ENCODE peak calls at places on chromosomes 3 and 15, in seven cellular contexts. Z, V, Q, D, A, O and C are unnamed samples.

GRCh38 chr3:184145120-184145524 is 10.0 kb downstream of the EIF2B5 start:
- DNase-seq in Z (peak; percentile 59), V (no peak), Q (peak; percentile 24), D (peak; percentile 78), A (no peak), O (no peak), C (no peak)

GRCh38 chr15:71708052-71708432 is 102.3 kb upstream of the NR2E3 start:
- DNase-seq in Z (no peak), V (no peak), Q (no peak), D (no peak), A (no peak), O (no peak), C (no peak)

GRCh38 chr3:101676765-101677435 is at the start of gene ZBTB11:
- DNase-seq in Z (peak; percentile 99), V (peak; percentile 100), Q (peak; percentile 100), D (peak; percentile 100), A (peak; percentile 99), O (no peak), C (peak; percentile 99)

GRCh38 chr3:126859415-126860246 is 123.3 kb upstream of the PLXNA1 start:
- DNase-seq in Z (no peak), V (no peak), Q (no peak), D (no peak), A (no peak), O (no peak), C (no peak)

GRCh38 chr3:41522620-41523019 is 323.3 kb downstream of the CTNNB1 start:
- DNase-seq in Z (peak; percentile 54), V (no peak), Q (no peak), D (no peak), A (no peak), O (no peak), C (no peak)

GRCh38 chr3:45987368-45988099 is 8.1 kb downstream of the FYCO1 start:
- DNase-seq in Z (no peak), V (no peak), Q (no peak), D (peak; percentile 47), A (no peak), O (no peak), C (no peak)

GRCh38 chr15:76239786-76240185 is 71.5 kb downstream of the ETFA start:
- DNase-seq in Z (no peak), V (no peak), Q (no peak), D (no peak), A (no peak), O (no peak), C (no peak)

GRCh38 chr3:57091471-57091870 is 31.0 kb downstream of the SPATA12 start:
- DNase-seq in Z (no peak), V (no peak), Q (peak; percentile 22), D (peak; percentile 64), A (no peak), O (no peak), C (no peak)

GRCh38 chr3:125460233-125460632 is 59.8 kb downstream of the SNX4 start:
- DNase-seq in Z (no peak), V (no peak), Q (no peak), D (no peak), A (no peak), O (no peak), C (no peak)

GRCh38 chr3:162111861-162112260 is 615.3 kb downstream of the OTOL1 start:
- DNase-seq in Z (no peak), V (no peak), Q (no peak), D (no peak), A (no peak), O (no peak), C (no peak)

GRCh38 chr3:107990926-107991325 is 99.9 kb downstream of the CD47 start:
- DNase-seq in Z (no peak), V (no peak), Q (no peak), D (no peak), A (no peak), O (no peak), C (no peak)

GRCh38 chr3:99659965-99660364 is 21.6 kb downstream of the COL8A1 start:
- DNase-seq in Z (no peak), V (no peak), Q (peak; percentile 90), D (peak; percentile 96), A (no peak), O (no peak), C (no peak)

GRCh38 chr15:42072141-42072685 is 22.1 kb downstream of the PLA2G4D start:
- DNase-seq in Z (no peak), V (no peak), Q (no peak), D (no peak), A (no peak), O (no peak), C (no peak)

GRCh38 chr15:77753238-77753873 is 120.6 kb upstream of the LINGO1 start:
- DNase-seq in Z (no peak), V (no peak), Q (peak; percentile 4), D (peak; percentile 32), A (peak; percentile 54), O (no peak), C (no peak)

GRCh38 chr15:36841154-36841553 is 259.2 kb downstream of the MEIS2 start:
- DNase-seq in Z (no peak), V (no peak), Q (no peak), D (no peak), A (no peak), O (no peak), C (no peak)

GRCh38 chr15:36845270-36845669 is 255.1 kb downstream of the MEIS2 start:
- DNase-seq in Z (no peak), V (no peak), Q (no peak), D (no peak), A (no peak), O (no peak), C (no peak)

GRCh38 chr15:36843822-36844221 is 256.5 kb downstream of the MEIS2 start:
- DNase-seq in Z (no peak), V (no peak), Q (no peak), D (no peak), A (no peak), O (no peak), C (no peak)

DNA sequence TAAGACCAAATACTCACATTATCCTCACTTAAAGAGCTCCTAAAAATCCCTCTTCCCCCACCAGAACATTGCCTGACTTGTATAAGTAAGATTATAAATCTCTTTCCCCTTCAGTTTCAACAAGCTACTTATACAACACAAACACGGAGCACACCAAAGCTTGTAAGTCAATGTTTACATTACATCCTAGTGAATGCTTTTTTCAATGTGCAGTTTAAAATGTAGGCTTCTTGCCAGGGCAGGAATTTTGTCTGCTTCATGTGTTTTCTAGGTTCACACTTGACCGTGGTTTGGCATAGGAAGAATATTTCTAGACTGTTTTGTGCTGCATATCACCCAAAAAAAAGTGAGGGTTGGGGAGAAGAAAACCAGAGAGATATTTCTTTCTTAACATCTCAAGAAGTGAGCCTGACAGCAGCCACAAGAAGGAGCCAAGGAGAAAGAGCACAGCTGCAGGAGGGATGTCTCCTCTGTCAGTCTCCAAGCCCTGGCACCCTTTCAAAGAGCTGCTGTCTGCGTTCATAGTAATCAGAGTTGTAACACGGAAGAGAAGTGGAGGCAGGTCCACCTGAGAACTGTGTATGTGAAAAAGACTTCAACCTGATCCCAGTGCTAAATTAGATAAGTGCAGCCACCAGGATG is 255.8 kb downstream of the MEIS2 start:
- DNase-seq in Z (no peak), V (no peak), Q (no peak), D (peak; percentile 63), A (no peak), O (no peak), C (no peak)
- TF ChIP-seq CTCF in Z (no peak), V (no peak), Q (peak; percentile 16), D (peak; percentile 48), A (no peak), O (no peak), C (no peak)

GRCh38 chr3:23884481-23884880 is 32.3 kb downstream of the NKIRAS1 start:
- DNase-seq in Z (no peak), V (no peak), Q (no peak), D (no peak), A (no peak), O (no peak), C (no peak)
- TF ChIP-seq CTCF in Z (no peak), V (no peak), Q (peak; percentile 44), D (peak; percentile 28), A (peak; percentile 29), O (no peak), C (no peak)

DNA sequence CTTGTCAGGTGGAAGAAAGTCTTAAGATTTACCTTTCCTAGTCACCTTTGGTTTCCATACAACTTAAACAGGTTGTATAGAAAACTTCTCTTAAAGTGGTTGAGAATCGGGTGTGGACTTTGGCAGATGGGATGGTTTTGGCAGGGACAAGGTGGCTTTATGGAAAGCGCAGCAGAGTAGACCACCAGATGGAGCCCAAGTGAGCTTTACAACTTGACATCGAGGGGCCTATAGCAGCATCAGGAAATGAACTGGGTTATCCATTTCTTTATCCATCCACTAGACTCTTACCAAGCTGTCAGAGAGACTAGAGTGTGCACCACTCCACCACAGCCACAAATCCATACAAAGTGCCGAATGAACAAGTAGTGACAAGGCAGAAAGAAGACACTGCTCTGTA is 85.3 kb upstream of the MBNL1 start:
- DNase-seq in Z (no peak), V (peak; percentile 25), Q (peak; percentile 43), D (peak; percentile 73), A (peak; percentile 8), O (no peak), C (peak; percentile 20)
- TF ChIP-seq CTCF in Z (peak; percentile 18), V (peak; percentile 66), Q (peak; percentile 83), D (peak; percentile 79), A (peak; percentile 60), O (peak; percentile 35), C (no peak)

GRCh38 chr3:49607796-49608195 is 53.5 kb downstream of the BSN start:
- DNase-seq in Z (peak; percentile 22), V (no peak), Q (no peak), D (no peak), A (no peak), O (no peak), C (no peak)
- TF ChIP-seq CTCF in Z (no peak), V (no peak), Q (peak; percentile 60), D (peak; percentile 51), A (peak; percentile 45), O (no peak), C (no peak)

DNA sequence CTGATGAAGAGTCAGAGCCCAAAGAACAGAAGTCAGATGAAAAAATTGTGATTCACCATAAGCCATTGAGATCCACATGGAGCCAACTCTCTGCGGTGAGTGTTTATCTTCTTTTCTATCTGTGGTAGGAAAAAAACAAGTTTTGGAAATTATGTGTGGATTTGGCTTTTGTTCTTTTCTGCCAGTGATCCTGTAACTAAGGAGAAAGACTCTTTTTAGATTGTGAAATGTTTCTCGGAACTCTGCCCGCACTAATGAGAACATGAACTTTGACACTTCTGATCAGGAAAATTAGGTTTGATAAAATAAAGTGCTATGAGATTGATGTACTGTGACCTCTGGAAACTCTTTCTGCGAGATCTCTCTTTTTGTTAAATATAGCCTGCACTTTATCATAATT is 8.4 kb downstream of the ARHGEF26 start:
- DNase-seq in Z (no peak), V (no peak), Q (no peak), D (no peak), A (no peak), O (no peak), C (no peak)
- TF ChIP-seq CTCF in Z (no peak), V (no peak), Q (no peak), D (no peak), A (no peak), O (no peak), C (no peak)

DNA sequence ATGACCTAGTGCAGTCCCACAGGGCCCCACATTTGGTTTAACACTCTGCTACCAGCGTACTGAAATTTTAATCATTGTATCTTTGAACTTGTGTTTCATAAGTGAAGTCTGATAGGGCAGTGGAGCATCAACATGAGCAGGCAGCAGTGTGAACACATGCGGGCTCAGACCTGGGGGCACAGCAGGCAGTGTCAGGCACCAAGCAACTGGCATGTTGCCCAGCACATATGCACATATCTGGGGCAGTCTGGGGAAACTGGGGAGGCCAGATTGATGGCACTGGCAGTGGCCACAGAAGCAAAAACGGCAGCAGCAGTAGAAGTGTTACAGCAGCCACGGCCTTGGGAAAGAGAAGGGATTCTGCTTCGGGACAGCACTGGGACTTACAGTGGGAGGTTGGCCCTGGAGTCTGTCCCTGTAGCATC is 353.9 kb upstream of the KCNMB2 start:
- DNase-seq in Z (peak; percentile 17), V (no peak), Q (no peak), D (peak; percentile 24), A (no peak), O (no peak), C (no peak)
- TF ChIP-seq CTCF in Z (no peak), V (no peak), Q (no peak), D (no peak), A (no peak), O (no peak), C (no peak)